ENCODE peak calls at places on chromosomes 6 and 20, in nine cellular contexts. M, K, D, F, H, U, I, J and N are unnamed samples.

GRCh38 chr6:116451916-116452315 is 9.3 kb upstream of the CALHM6 start:
- DNase-seq in M (no peak), K (no peak), D (no peak), F (no peak), H (no peak), U (no peak), I (no peak), J (no peak), N (no peak)

GRCh38 chr20:62003567-62004405 is 61.9 kb downstream of the TAF4 start:
- DNase-seq in M (no peak), K (no peak), D (no peak), F (no peak), H (no peak), U (no peak), I (no peak), J (no peak), N (no peak)

GRCh38 chr6:129402244-129402643 is 307.7 kb downstream of the ARHGAP18 start:
- DNase-seq in M (no peak), K (no peak), D (no peak), F (no peak), H (no peak), U (no peak), I (no peak), J (no peak), N (no peak)

GRCh38 chr20:38617011-38617829 is 15.6 kb downstream of the ARHGAP40 start:
- DNase-seq in M (no peak), K (no peak), D (no peak), F (peak), H (no peak), U (no peak), I (no peak), J (no peak), N (no peak)

GRCh38 chr20:38935285-38935684 is 9.1 kb downstream of the FAM83D start:
- DNase-seq in M (no peak), K (peak), D (no peak), F (no peak), H (no peak), U (no peak), I (no peak), J (no peak), N (no peak)

GRCh38 chr6:30615958-30616810 is 859 bp downstream of the PPP1R10 start:
- DNase-seq in M (peak), K (peak), D (no peak), F (peak), H (no peak), U (no peak), I (no peak), J (peak), N (no peak)

GRCh38 chr20:64224344-64225165 is 31.0 kb upstream of the PCMTD2 start:
- DNase-seq in M (no peak), K (peak), D (no peak), F (no peak), H (no peak), U (no peak), I (no peak), J (no peak), N (no peak)

GRCh38 chr6:48765352-48765961 is 654.5 kb upstream of the PTCHD4 start:
- DNase-seq in M (peak), K (peak), D (no peak), F (peak), H (no peak), U (peak), I (peak), J (peak), N (no peak)

GRCh38 chr6:45441811-45442453 is 64.2 kb upstream of the SUPT3H start:
- DNase-seq in M (no peak), K (no peak), D (no peak), F (no peak), H (no peak), U (no peak), I (no peak), J (no peak), N (no peak)

GRCh38 chr6:38985839-38986238 is 62.7 kb upstream of the GLP1R start:
- DNase-seq in M (no peak), K (no peak), D (no peak), F (no peak), H (no peak), U (no peak), I (no peak), J (no peak), N (no peak)

GRCh38 chr20:55530763-55531162 is 474.6 kb downstream of the CBLN4 start:
- DNase-seq in M (no peak), K (no peak), D (no peak), F (no peak), H (no peak), U (no peak), I (no peak), J (no peak), N (no peak)

GRCh38 chr20:25525857-25526256 is 59.5 kb downstream of the NINL start:
- DNase-seq in M (no peak), K (peak), D (no peak), F (no peak), H (no peak), U (no peak), I (no peak), J (no peak), N (no peak)

GRCh38 chr6:53441761-53442160 is 93.0 kb upstream of the ELOVL5 start:
- DNase-seq in M (no peak), K (no peak), D (no peak), F (no peak), H (no peak), U (no peak), I (no peak), J (no peak), N (no peak)

GRCh38 chr6:96939019-96939805 is 14.7 kb downstream of the KLHL32 start:
- DNase-seq in M (no peak), K (peak), D (no peak), F (no peak), H (no peak), U (no peak), I (no peak), J (peak), N (no peak)

GRCh38 chr6:146017672-146018071 is 11.2 kb upstream of the GRM1 start:
- DNase-seq in M (no peak), K (no peak), D (no peak), F (no peak), H (no peak), U (no peak), I (no peak), J (no peak), N (no peak)

GRCh38 chr6:33740204-33740608 is 6.5 kb downstream of the IP6K3 start:
- DNase-seq in M (peak), K (no peak), D (peak), F (no peak), H (no peak), U (no peak), I (no peak), J (no peak), N (peak)

GRCh38 chr6:100344761-100345160 is 120.0 kb downstream of the SIM1 start:
- DNase-seq in M (no peak), K (no peak), D (no peak), F (no peak), H (no peak), U (no peak), I (no peak), J (no peak), N (no peak)

GRCh38 chr6:41488392-41489129 is 57.6 kb upstream of the FOXP4 start:
- DNase-seq in M (peak), K (peak), D (no peak), F (peak), H (peak), U (no peak), I (peak), J (no peak), N (peak)

GRCh38 chr6:118263929-118264486 is 284.1 kb upstream of the PLN start:
- DNase-seq in M (peak), K (no peak), D (no peak), F (peak), H (no peak), U (peak), I (peak), J (no peak), N (no peak)

GRCh38 chr20:47821481-47822100 is 36.3 kb upstream of the SULF2 start:
- DNase-seq in M (no peak), K (no peak), D (no peak), F (peak), H (no peak), U (no peak), I (no peak), J (no peak), N (no peak)

GRCh38 chr6:39934060-39934757 is at the start of gene MOCS1:
- DNase-seq in M (peak), K (peak), D (peak), F (peak), H (peak), U (peak), I (no peak), J (no peak), N (peak)

GRCh38 chr6:111580826-111581505 is 24.7 kb downstream of the TRAF3IP2 start:
- DNase-seq in M (no peak), K (peak), D (peak), F (no peak), H (no peak), U (no peak), I (no peak), J (no peak), N (peak)

GRCh38 chr20:32462900-32463641 is 104.9 kb downstream of the ASXL1 start:
- DNase-seq in M (no peak), K (no peak), D (no peak), F (no peak), H (no peak), U (no peak), I (no peak), J (no peak), N (no peak)

GRCh38 chr6:37486440-37486839 is 13.3 kb downstream of the CCDC167 start:
- DNase-seq in M (no peak), K (no peak), D (no peak), F (no peak), H (no peak), U (no peak), I (no peak), J (no peak), N (no peak)

GRCh38 chr6:89063881-89064280 is 16.7 kb upstream of the PNRC1 start:
- DNase-seq in M (no peak), K (no peak), D (no peak), F (no peak), H (no peak), U (no peak), I (no peak), J (no peak), N (no peak)

GRCh38 chr6:112183271-112183671 is 71.1 kb downstream of the LAMA4 start:
- DNase-seq in M (no peak), K (no peak), D (no peak), F (no peak), H (peak), U (no peak), I (no peak), J (no peak), N (no peak)

GRCh38 chr6:80674669-80675068 is 568.2 kb downstream of the BCKDHB start:
- DNase-seq in M (no peak), K (no peak), D (no peak), F (no peak), H (no peak), U (no peak), I (no peak), J (no peak), N (no peak)

GRCh38 chr20:64101731-64102621 is 5.4 kb downstream of the NPBWR2 start:
- DNase-seq in M (peak), K (no peak), D (peak), F (peak), H (no peak), U (peak), I (peak), J (no peak), N (peak)

GRCh38 chr20:4041748-4042411 is 26.5 kb upstream of the RNF24 start:
- DNase-seq in M (peak), K (no peak), D (no peak), F (peak), H (peak), U (no peak), I (no peak), J (peak), N (no peak)

GRCh38 chr20:57505991-57506390 is 18.9 kb downstream of the CTCFL start:
- DNase-seq in M (no peak), K (no peak), D (no peak), F (no peak), H (no peak), U (no peak), I (no peak), J (peak), N (no peak)

GRCh38 chr6:13044390-13044789 is 283.9 kb downstream of the TBC1D7 start:
- DNase-seq in M (no peak), K (no peak), D (no peak), F (peak), H (no peak), U (no peak), I (no peak), J (no peak), N (no peak)